ENCODE peak calls at places on chromosomes 13 and 19, in seven cellular contexts. S is choroid plexus epithelial cell, P is esophagus squamous epithelium, N is HFFc6, U is uterus, R is Calu3, G is left ventricle myocardium inferior. A is an unnamed sample.

GRCh38 chr19:6423499-6424189 is 967 bp downstream of the KHSRP start:
- DNase-seq in S (peak; percentile 66), P (no peak), N (peak; percentile 44), U (peak; percentile 21), R (peak; percentile 34), G (no peak), A (peak; percentile 70)

GRCh38 chr19:50496189-50497029 is 14.6 kb downstream of the JOSD2 start:
- DNase-seq in S (no peak), P (no peak), N (no peak), U (no peak), R (peak; percentile 85), G (peak; percentile 74), A (no peak)

GRCh38 chr19:6587093-6587820 is 3.7 kb downstream of the CD70 start:
- DNase-seq in S (no peak), P (no peak), N (no peak), U (no peak), R (no peak), G (no peak), A (peak; percentile 55)

GRCh38 chr19:17967258-17968051 is 548 bp downstream of the KCNN1 start:
- DNase-seq in S (no peak), P (no peak), N (no peak), U (no peak), R (no peak), G (no peak), A (no peak)

GRCh38 chr19:39409886-39410619 is 2.4 kb upstream of the PLEKHG2 start:
- DNase-seq in S (no peak), P (no peak), N (no peak), U (peak; percentile 85), R (peak; percentile 71), G (peak; percentile 87), A (peak; percentile 77)

GRCh38 chr19:51714848-51715247 is 8.9 kb downstream of the HAS1 start:
- DNase-seq in S (no peak), P (no peak), N (no peak), U (no peak), R (no peak), G (no peak), A (no peak)

GRCh38 chr13:40271931-40272775 is 394.3 kb downstream of the FOXO1 start:
- DNase-seq in S (peak; percentile 94), P (no peak), N (peak; percentile 65), U (peak; percentile 91), R (peak; percentile 32), G (peak; percentile 67), A (no peak)

GRCh38 chr19:58033741-58034475 is at the start of gene ZSCAN1:
- DNase-seq in S (peak; percentile 58), P (no peak), N (no peak), U (peak; percentile 67), R (no peak), G (peak; percentile 90), A (no peak)

GRCh38 chr19:35702223-35703012 is 1.9 kb upstream of the ZBTB32 start:
- DNase-seq in S (peak; percentile 99), P (peak; percentile 83), N (peak; percentile 96), U (peak; percentile 96), R (peak; percentile 95), G (peak; percentile 95), A (peak; percentile 95)

GRCh38 chr13:73820688-73821087 is 313.5 kb downstream of the KLF12 start:
- DNase-seq in S (no peak), P (no peak), N (no peak), U (no peak), R (no peak), G (no peak), A (no peak)

DNA sequence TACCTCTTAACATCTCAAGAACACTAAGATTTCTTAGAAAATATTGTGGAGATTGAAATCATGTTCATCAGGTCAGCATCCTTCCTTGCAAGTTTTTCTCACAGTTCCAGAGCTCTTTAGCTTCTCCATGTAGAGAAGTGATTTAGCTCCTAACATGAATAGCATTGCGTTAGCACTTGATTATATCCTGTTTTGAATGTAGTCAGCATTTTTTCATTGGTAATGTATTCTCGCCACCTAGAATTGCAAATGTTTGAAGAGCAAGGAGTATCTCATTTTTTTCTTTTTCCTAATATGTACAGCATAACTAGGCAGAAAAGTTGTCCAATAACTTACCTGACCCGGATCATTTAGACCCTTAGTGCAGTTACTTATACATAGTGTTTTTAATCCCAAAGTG is 6.6 kb downstream of the ZNF470 start:
- DNase-seq in S (no peak), P (no peak), N (no peak), U (no peak), R (no peak), G (no peak), A (no peak)
- TF ChIP-seq CTCF in S (no peak), P (no peak), N (no peak), U (no peak), R (no peak), G (no peak), A (no peak)

DNA sequence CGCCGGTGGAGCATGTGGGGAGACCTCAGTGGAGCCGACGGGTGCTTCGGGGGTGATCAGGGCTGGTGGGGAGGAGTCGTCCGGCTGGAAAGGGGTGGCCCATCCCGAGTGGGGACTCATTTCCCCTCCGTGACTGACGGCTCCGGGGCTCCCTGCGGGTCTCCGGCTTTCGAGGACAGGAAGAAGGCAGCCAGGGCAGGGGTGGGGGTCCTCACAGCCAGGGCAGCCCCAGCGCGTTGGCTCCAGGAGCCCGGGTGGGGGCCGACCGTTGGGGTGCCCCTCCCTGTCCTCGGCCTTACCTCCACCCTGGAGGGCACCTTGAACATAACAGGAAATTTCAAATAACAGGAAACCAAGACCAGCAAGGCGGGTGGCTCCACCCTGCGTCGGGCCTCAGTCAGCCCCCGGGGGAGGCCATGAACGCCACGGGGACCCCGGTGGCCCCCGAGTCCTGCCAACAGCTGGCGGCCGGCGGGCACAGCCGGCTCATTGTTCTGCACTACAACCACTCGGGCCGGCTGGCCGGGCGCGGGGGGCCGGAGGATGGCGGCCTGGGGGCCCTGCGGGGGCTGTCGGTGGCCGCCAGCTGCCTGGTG is at the start of gene S1PR4:
- DNase-seq in S (no peak), P (no peak), N (no peak), U (no peak), R (no peak), G (no peak), A (peak; percentile 83)
- TF ChIP-seq CTCF in S (no peak), P (no peak), N (no peak), U (no peak), R (no peak), G (no peak), A (peak; percentile 14)

GRCh38 chr19:19115954-19116353 is 22.3 kb downstream of the TMEM161A start:
- DNase-seq in S (peak; percentile 19), P (no peak), N (no peak), U (no peak), R (peak; percentile 15), G (no peak), A (peak; percentile 79)
- TF ChIP-seq CTCF in S (peak; percentile 69), P (peak; percentile 40), N (peak; percentile 74), U (peak; percentile 25), R (peak; percentile 35), G (peak; percentile 50), A (peak; percentile 58)

DNA sequence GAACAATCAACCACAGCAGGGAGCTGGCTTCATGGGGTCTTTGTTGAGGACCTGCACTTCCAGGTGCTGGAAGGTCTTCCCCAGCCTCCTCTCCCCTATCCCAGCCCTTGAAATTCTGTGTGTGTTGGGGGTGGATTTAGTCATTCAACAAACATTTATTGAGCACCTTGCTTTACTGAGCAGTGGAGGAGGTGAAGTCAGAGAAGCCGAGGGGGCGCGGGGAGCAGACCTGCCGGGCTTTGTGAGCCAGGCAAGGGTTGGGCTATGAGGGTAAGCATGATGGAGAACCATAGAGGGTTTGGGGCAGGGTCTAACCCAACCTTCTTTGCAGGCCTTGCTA is 3.5 kb upstream of the C19orf85 start:
- DNase-seq in S (no peak), P (no peak), N (no peak), U (no peak), R (no peak), G (no peak), A (no peak)
- TF ChIP-seq CTCF in S (no peak), P (no peak), N (no peak), U (no peak), R (no peak), G (no peak), A (no peak)

GRCh38 chr19:8338835-8339234 is 4.2 kb downstream of the KANK3 start:
- DNase-seq in S (no peak), P (no peak), N (no peak), U (no peak), R (no peak), G (no peak), A (no peak)
- TF ChIP-seq CTCF in S (no peak), P (no peak), N (no peak), U (no peak), R (no peak), G (no peak), A (no peak)

DNA sequence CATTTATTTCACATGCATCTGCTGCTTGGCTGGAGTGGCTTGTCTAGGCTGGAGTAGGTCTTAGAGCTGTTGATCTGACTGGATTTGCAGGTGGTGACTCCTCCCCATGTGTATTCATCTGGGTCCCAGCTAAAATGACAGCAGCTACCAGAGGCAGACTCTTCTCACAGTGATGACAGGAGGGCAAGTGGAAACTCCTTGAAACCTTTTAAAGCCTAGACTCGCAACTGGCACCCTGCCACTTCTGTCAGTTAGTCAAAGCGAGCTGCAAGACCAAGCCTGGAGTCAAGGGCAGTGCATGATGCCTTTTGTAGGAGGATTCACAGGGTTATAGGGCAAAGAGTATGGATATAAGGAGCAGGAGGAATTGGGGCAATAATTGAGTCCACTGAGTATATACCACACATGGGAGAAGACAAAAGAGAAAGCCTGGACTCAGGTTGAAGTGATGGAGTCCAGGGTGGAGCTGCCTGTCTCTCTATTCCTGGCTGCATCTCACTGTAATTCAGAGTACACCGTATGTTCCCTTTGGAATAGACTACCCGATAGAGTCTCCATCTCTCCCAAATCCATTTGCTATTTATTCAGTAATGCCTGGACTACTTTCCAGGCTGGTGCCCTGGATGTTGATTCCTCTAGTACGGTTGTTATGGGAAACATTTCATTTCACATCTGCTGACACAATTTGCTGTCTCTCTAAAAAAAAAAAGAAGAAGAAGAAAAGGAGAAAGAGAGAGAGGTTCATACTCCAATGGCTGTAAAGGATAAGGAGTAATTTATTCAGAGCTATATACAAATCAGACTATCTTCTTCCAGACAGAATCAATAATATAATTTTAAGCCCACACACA is 65.5 kb downstream of the TEX26 start:
- DNase-seq in S (peak; percentile 16), P (no peak), N (no peak), U (no peak), R (no peak), G (peak; percentile 47), A (no peak)
- TF ChIP-seq CTCF in S (no peak), P (no peak), N (no peak), U (no peak), R (no peak), G (no peak), A (no peak)

A was measured in GM13976.